ENCODE peak calls at places on chromosomes 1 and 21, in nine cellular contexts. F is mucosa of gallbladder; T is T-helper 22 cell; D is AG04450; H is heart right ventricle; G is hepatocyte; O is skeletal muscle cell; S is tibial nerve; Y is naive thymus-derived CD4-positive, alpha-beta T cell. Z is an unnamed sample.
A peak's percentile ranks its signal among the peaks of the same experiment; 100 is the strongest.

GRCh38 chr1:209675567-209676154 is 449 bp downstream of the G0S2 start:
- DNase-seq in G (peak; percentile 37), S (no peak), F (no peak), T (no peak), O (no peak), D (no peak), H (peak; percentile 56), Y (no peak), Z (peak; percentile 31)

GRCh38 chr21:44054710-44055109 is 42.6 kb downstream of the TRAPPC10 start:
- DNase-seq in T (no peak), O (peak; percentile 55), D (no peak), F (no peak), G (peak; percentile 35), Y (no peak), H (no peak), S (no peak), Z (no peak)

GRCh38 chr1:152047607-152047953 is 10.8 kb upstream of the S100A11 start:
- DNase-seq in D (no peak), F (peak; percentile 73), T (peak; percentile 42), G (no peak), O (no peak), S (no peak), Y (no peak), H (no peak), Z (no peak)

GRCh38 chr1:151935154-151935553 is 25.8 kb upstream of the THEM4 start:
- DNase-seq in Y (no peak), O (no peak), H (no peak), F (no peak), G (peak; percentile 39), D (no peak), S (no peak), T (no peak), Z (no peak)

GRCh38 chr1:208148380-208148779 is 95.8 kb downstream of the PLXNA2 start:
- DNase-seq in O (no peak), H (no peak), S (no peak), F (no peak), T (no peak), Y (no peak), G (no peak), D (no peak), Z (no peak)

GRCh38 chr1:43171312-43171875 is 696 bp downstream of the EBNA1BP2 start:
- DNase-seq in D (no peak), Y (no peak), T (no peak), O (no peak), H (no peak), F (no peak), G (no peak), S (no peak), Z (no peak)

GRCh38 chr1:78229344-78229743 is 183.6 kb downstream of the GIPC2 start:
- DNase-seq in H (no peak), F (no peak), T (no peak), O (peak; percentile 90), S (no peak), G (no peak), D (peak; percentile 71), Y (no peak), Z (no peak)

GRCh38 chr21:33661146-33661545 is 18.8 kb downstream of the ITSN1 start:
- DNase-seq in S (no peak), G (no peak), Y (no peak), T (no peak), H (no peak), F (no peak), O (no peak), D (no peak), Z (no peak)

GRCh38 chr1:160032165-160032827 is 506 bp upstream of the PIGM start:
- DNase-seq in D (no peak), S (no peak), T (no peak), H (no peak), F (no peak), Y (no peak), O (no peak), G (no peak), Z (peak; percentile 16)

GRCh38 chr1:114339379-114339778 is 171.6 kb downstream of the TRIM33 start:
- DNase-seq in S (no peak), D (no peak), H (no peak), G (no peak), Y (peak; percentile 38), T (no peak), F (no peak), O (no peak), Z (no peak)

GRCh38 chr1:236451796-236452373 is 57.8 kb downstream of the EDARADD start:
- DNase-seq in D (no peak), S (no peak), Y (no peak), O (no peak), T (peak; percentile 9), G (no peak), F (peak; percentile 19), H (no peak), Z (peak; percentile 16)

GRCh38 chr1:192929606-192930005 is 120.8 kb downstream of the RGS2 start:
- DNase-seq in S (no peak), Y (no peak), T (no peak), D (no peak), O (no peak), H (no peak), F (no peak), G (no peak), Z (no peak)

GRCh38 chr1:148372731-148373130 is 110.4 kb downstream of the PPIAL4G start:
- DNase-seq in Y (peak; percentile 70), T (peak; percentile 39), D (no peak), O (no peak), S (no peak), G (no peak), H (no peak), F (no peak), Z (peak; percentile 34)

GRCh38 chr1:203557958-203558760 is 64.2 kb downstream of the OPTC start:
- DNase-seq in O (peak; percentile 94), D (peak; percentile 93), Y (no peak), S (peak; percentile 30), G (peak; percentile 51), T (no peak), H (peak; percentile 41), F (peak; percentile 42), Z (peak; percentile 10)

GRCh38 chr1:213122514-213122929 is 71.5 kb downstream of the RPS6KC1 start:
- DNase-seq in Y (peak; percentile 8), G (peak; percentile 71), T (no peak), D (peak; percentile 24), S (no peak), F (no peak), H (no peak), O (no peak), Z (no peak)

GRCh38 chr1:17914142-17914541 is 159.0 kb downstream of the ACTL8 start:
- DNase-seq in H (no peak), G (no peak), D (no peak), O (no peak), T (no peak), Y (no peak), S (no peak), F (no peak), Z (no peak)

GRCh38 chr1:183030053-183030452 is 6.8 kb downstream of the LAMC1 start:
- DNase-seq in Y (no peak), S (no peak), D (no peak), H (no peak), G (peak; percentile 48), F (no peak), O (peak; percentile 51), T (no peak), Z (no peak)

GRCh38 chr1:41765109-41765655 is 153.5 kb downstream of the HIVEP3 start:
- DNase-seq in S (no peak), Y (no peak), D (no peak), T (no peak), H (no peak), F (no peak), O (no peak), G (no peak), Z (no peak)

GRCh38 chr1:50978144-50978851 is 8.3 kb downstream of the CDKN2C start:
- DNase-seq in G (peak; percentile 55), S (no peak), T (peak; percentile 12), D (no peak), F (peak; percentile 57), O (no peak), Y (peak; percentile 36), H (peak; percentile 77), Z (peak; percentile 70)

GRCh38 chr1:223364685-223365382 is 858 bp upstream of the SUSD4 start:
- DNase-seq in H (peak; percentile 21), Y (peak; percentile 27), O (no peak), T (no peak), S (no peak), G (no peak), F (no peak), D (no peak), Z (no peak)

GRCh38 chr1:20301463-20302092 is 10.9 kb downstream of the VWA5B1 start:
- DNase-seq in D (no peak), S (no peak), O (no peak), F (no peak), Y (no peak), T (no peak), G (no peak), H (no peak), Z (no peak)

GRCh38 chr1:162301696-162302095 is 75.0 kb downstream of the SPATA46 start:
- DNase-seq in F (no peak), O (no peak), T (no peak), G (no peak), S (no peak), Y (no peak), H (no peak), D (no peak), Z (no peak)

GRCh38 chr1:232227171-232227740 is 402.7 kb downstream of the SIPA1L2 start:
- DNase-seq in O (no peak), Y (no peak), F (no peak), H (no peak), S (no peak), G (no peak), T (no peak), D (no peak), Z (no peak)

GRCh38 chr1:243841507-243841906 is 8.5 kb downstream of the AKT3 start:
- DNase-seq in S (no peak), Y (no peak), H (no peak), F (no peak), G (no peak), T (no peak), D (peak; percentile 27), O (peak; percentile 17), Z (no peak)

GRCh38 chr1:114509596-114510234 is 1.3 kb downstream of the TRIM33 start:
- DNase-seq in O (no peak), G (no peak), H (no peak), T (no peak), S (no peak), D (no peak), F (no peak), Y (no peak), Z (no peak)

GRCh38 chr1:156707486-156708244 is 2.3 kb upstream of the CRABP2 start:
- DNase-seq in Y (no peak), T (no peak), H (no peak), O (no peak), S (no peak), F (no peak), D (no peak), G (no peak), Z (no peak)

GRCh38 chr1:78607334-78607927 is 12.8 kb upstream of the IFI44L start:
- DNase-seq in G (peak; percentile 39), F (no peak), O (no peak), T (no peak), S (no peak), D (no peak), Y (no peak), H (no peak), Z (no peak)

GRCh38 chr21:15210235-15210678 is 145.5 kb upstream of the NRIP1 start:
- DNase-seq in D (no peak), Y (no peak), O (no peak), F (peak; percentile 20), S (peak; percentile 50), H (peak; percentile 29), T (no peak), G (peak; percentile 28), Z (peak; percentile 39)

GRCh38 chr1:117537291-117537920 is 68.4 kb upstream of the TENT5C start:
- DNase-seq in S (no peak), Y (peak; percentile 15), H (no peak), D (no peak), F (no peak), T (no peak), O (no peak), G (peak; percentile 74), Z (peak; percentile 74)

GRCh38 chr21:15706686-15707085 is 23.1 kb upstream of the USP25 start:
- DNase-seq in O (peak; percentile 98), G (peak; percentile 71), F (peak; percentile 76), H (no peak), S (no peak), D (peak; percentile 88), T (no peak), Y (no peak), Z (peak; percentile 23)

GRCh38 chr1:64516803-64517568 is 47.1 kb downstream of the CACHD1 start:
- DNase-seq in T (no peak), D (no peak), O (peak; percentile 19), S (no peak), G (no peak), H (no peak), Y (no peak), F (no peak), Z (no peak)

Z was measured in transverse colon.